ENCODE peak calls at places on chromosomes 7 and 10, in nine cellular contexts. N is cardiac fibroblast; P is foreskin fibroblast; I is GM20000; G is tibial nerve; L is CD4-positive, alpha-beta T cell; M is fibroblast of pulmonary artery; V is RWPE1; Z is heart right ventricle. Q is an unnamed sample.

GRCh38 chr7:75054744-75055527 is 18.7 kb downstream of the RCC1L start:
- DNase-seq in N (peak), G (no peak), I (no peak), P (peak), V (no peak), Z (peak), L (no peak), M (peak), Q (no peak)

GRCh38 chr10:33509231-33509871 is 174.9 kb upstream of the NRP1 start:
- DNase-seq in P (peak), L (no peak), M (peak), I (peak), Z (no peak), V (peak), N (peak), G (peak), Q (no peak)

GRCh38 chr10:122075171-122075570 is 86.2 kb downstream of the TACC2 start:
- DNase-seq in Z (no peak), V (no peak), P (no peak), I (no peak), N (no peak), M (no peak), G (no peak), L (no peak), Q (no peak)

GRCh38 chr7:30066697-30067096 is 38.5 kb downstream of the PLEKHA8 start:
- DNase-seq in P (no peak), N (no peak), I (no peak), V (no peak), M (no peak), L (no peak), G (no peak), Z (no peak), Q (no peak)

GRCh38 chr7:106841896-106842390 is 23.1 kb upstream of the PIK3CG start:
- DNase-seq in Z (no peak), V (no peak), M (no peak), G (no peak), I (no peak), L (no peak), N (no peak), P (no peak), Q (no peak)

GRCh38 chr10:18377898-18378297 is 237.7 kb downstream of the CACNB2 start:
- DNase-seq in Z (no peak), L (no peak), N (no peak), G (no peak), V (no peak), M (no peak), P (no peak), I (no peak), Q (no peak)

GRCh38 chr7:36153571-36154097 is 580 bp downstream of the EEPD1 start:
- DNase-seq in M (no peak), L (peak), N (no peak), I (peak), V (no peak), G (no peak), Z (peak), P (peak), Q (no peak)

GRCh38 chr10:72334832-72335393 is 19.8 kb downstream of the DNAJB12 start:
- DNase-seq in V (peak), G (peak), P (peak), I (peak), Z (peak), M (peak), L (peak), N (peak), Q (no peak)

DNA sequence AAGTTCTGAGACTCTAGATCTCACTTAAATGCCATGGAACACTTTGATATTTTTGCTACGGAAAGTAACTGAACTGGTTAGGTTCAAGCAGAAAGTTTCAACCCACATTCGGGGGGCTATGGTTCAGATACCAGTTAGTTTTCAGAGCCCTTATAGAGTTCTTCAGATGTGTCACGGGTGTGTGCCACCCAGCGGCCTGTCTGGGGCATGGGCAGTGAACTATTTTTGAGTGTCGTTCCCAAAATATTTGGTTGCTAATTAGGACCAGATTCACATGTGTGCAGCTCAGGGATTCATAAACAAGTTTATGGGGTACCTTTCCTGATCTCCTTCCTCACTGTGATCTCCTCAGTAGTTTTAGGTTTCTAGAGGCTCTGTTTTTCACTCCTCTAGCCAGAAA is 271.9 kb downstream of the C7orf25 start:
- DNase-seq in M (no peak), Z (no peak), P (peak), N (no peak), I (no peak), V (no peak), G (no peak), L (no peak), Q (no peak)
- TF ChIP-seq CTCF in M (no peak), Z (no peak), P (peak), N (no peak), I (no peak), V (no peak), G (no peak), L (no peak), Q (no peak)

GRCh38 chr7:83976302-83976701 is 218.3 kb downstream of the SEMA3A start:
- DNase-seq in M (peak), G (no peak), I (peak), N (peak), V (peak), Z (no peak), L (no peak), P (peak), Q (no peak)
- TF ChIP-seq CTCF in M (peak), G (peak), I (peak), N (peak), V (peak), Z (peak), L (peak), P (peak), Q (peak)

GRCh38 chr10:91007656-91008055 is 86.8 kb upstream of the ANKRD1 start:
- DNase-seq in M (no peak), L (no peak), G (no peak), N (no peak), P (no peak), V (no peak), I (no peak), Z (no peak), Q (no peak)
- TF ChIP-seq CTCF in M (no peak), L (no peak), G (no peak), N (no peak), P (no peak), V (no peak), I (no peak), Z (no peak), Q (no peak)

GRCh38 chr10:99698504-99699080 is 33.3 kb downstream of the COX15 start:
- DNase-seq in N (peak), M (peak), V (no peak), G (no peak), I (no peak), Z (no peak), L (no peak), P (no peak), Q (no peak)
- TF ChIP-seq CTCF in N (no peak), M (peak), V (no peak), G (no peak), I (no peak), Z (no peak), L (peak), P (no peak), Q (no peak)

GRCh38 chr7:142587578-142588191 is 161.6 kb upstream of the PRSS1 start:
- DNase-seq in M (peak), L (no peak), I (peak), N (peak), G (no peak), P (peak), V (peak), Z (no peak), Q (no peak)

GRCh38 chr7:142583424-142583823 is 165.8 kb upstream of the PRSS1 start:
- DNase-seq in L (no peak), Z (no peak), P (peak), I (peak), G (no peak), V (peak), N (peak), M (peak), Q (no peak)

GRCh38 chr7:142584765-142585164 is 164.5 kb upstream of the PRSS1 start:
- DNase-seq in P (peak), L (no peak), Z (no peak), V (no peak), N (peak), G (no peak), M (peak), I (no peak), Q (no peak)

GRCh38 chr7:142586611-142587010 is 162.7 kb upstream of the PRSS1 start:
- DNase-seq in L (no peak), G (no peak), Z (no peak), N (no peak), I (no peak), P (no peak), V (no peak), M (no peak), Q (no peak)

GRCh38 chr7:142585425-142585824 is 163.8 kb upstream of the PRSS1 start:
- DNase-seq in Z (no peak), G (no peak), P (peak), V (no peak), N (no peak), L (no peak), M (no peak), I (no peak), Q (no peak)
- TF ChIP-seq CTCF in Z (no peak), G (no peak), P (peak), V (no peak), N (no peak), L (no peak), M (peak), I (peak), Q (no peak)

DNA sequence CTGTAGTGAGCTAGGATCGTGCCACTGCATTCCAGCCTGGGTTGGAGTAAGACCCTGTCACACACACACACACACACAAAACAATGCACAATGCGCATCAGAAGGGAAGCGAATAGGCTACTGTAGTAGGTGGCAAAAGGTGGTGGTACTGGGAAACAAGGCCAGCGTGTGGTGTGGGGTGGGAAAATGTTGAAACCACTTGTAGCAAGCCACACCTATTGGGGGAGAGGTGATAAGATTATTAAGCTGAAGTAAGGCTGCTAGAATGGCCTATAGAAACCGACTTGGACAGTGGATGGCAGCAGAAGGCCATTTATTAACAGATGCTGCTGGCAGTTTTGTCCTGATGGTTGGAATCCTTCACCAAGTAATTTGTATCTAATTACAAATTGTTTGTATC is 7.2 kb upstream of the CHCHD1 start:
- DNase-seq in M (peak), G (no peak), V (peak), L (no peak), I (peak), P (peak), Z (no peak), N (peak), Q (no peak)
- TF ChIP-seq CTCF in M (peak), G (no peak), V (no peak), L (no peak), I (no peak), P (no peak), Z (peak), N (no peak), Q (peak)

Q was measured in D721Med.